ENCODE peak calls at places on chromosomes 16 and 17, in five cellular contexts. N is cardiac muscle cell, T is heart right ventricle, S is AG04450, O is choroid plexus epithelial cell. M is an unnamed sample.

GRCh38 chr16:56353054-56353921 is 72.1 kb downstream of the AMFR start:
- DNase-seq in N (no peak), T (no peak), S (no peak), O (no peak), M (no peak)

GRCh38 chr17:83162035-83162745 is 82.8 kb downstream of the METRNL start:
- DNase-seq in N (no peak), T (no peak), S (no peak), O (no peak), M (no peak)

GRCh38 chr17:46020023-46020735 is 21.1 kb downstream of the STH start:
- DNase-seq in N (no peak), T (no peak), S (no peak), O (no peak), M (peak)

GRCh38 chr17:50144845-50145531 is 5.5 kb downstream of the PPP1R9B start:
- DNase-seq in N (no peak), T (peak), S (no peak), O (no peak), M (no peak)

GRCh38 chr16:13343981-13344380 is 442.6 kb downstream of the SHISA9 start:
- DNase-seq in N (no peak), T (no peak), S (no peak), O (no peak), M (no peak)

GRCh38 chr17:37406635-37407455 is at the start of the genes ACACA and TADA2A:
- DNase-seq in N (peak), T (peak), S (no peak), O (peak), M (peak)

GRCh38 chr16:22813946-22814325 is at the start of gene HS3ST2:
- DNase-seq in N (peak), T (peak), S (no peak), O (no peak), M (peak)

GRCh38 chr16:83996481-83997252 is 28.6 kb downstream of the NECAB2 start:
- DNase-seq in N (no peak), T (no peak), S (no peak), O (no peak), M (no peak)

GRCh38 chr17:56284501-56284900 is 131.2 kb downstream of the ANKFN1 start:
- DNase-seq in N (no peak), T (no peak), S (no peak), O (no peak), M (no peak)

GRCh38 chr17:1030684-1031557 is 34.0 kb downstream of the TIMM22 start:
- DNase-seq in N (no peak), T (peak), S (no peak), O (peak), M (no peak)

DNA sequence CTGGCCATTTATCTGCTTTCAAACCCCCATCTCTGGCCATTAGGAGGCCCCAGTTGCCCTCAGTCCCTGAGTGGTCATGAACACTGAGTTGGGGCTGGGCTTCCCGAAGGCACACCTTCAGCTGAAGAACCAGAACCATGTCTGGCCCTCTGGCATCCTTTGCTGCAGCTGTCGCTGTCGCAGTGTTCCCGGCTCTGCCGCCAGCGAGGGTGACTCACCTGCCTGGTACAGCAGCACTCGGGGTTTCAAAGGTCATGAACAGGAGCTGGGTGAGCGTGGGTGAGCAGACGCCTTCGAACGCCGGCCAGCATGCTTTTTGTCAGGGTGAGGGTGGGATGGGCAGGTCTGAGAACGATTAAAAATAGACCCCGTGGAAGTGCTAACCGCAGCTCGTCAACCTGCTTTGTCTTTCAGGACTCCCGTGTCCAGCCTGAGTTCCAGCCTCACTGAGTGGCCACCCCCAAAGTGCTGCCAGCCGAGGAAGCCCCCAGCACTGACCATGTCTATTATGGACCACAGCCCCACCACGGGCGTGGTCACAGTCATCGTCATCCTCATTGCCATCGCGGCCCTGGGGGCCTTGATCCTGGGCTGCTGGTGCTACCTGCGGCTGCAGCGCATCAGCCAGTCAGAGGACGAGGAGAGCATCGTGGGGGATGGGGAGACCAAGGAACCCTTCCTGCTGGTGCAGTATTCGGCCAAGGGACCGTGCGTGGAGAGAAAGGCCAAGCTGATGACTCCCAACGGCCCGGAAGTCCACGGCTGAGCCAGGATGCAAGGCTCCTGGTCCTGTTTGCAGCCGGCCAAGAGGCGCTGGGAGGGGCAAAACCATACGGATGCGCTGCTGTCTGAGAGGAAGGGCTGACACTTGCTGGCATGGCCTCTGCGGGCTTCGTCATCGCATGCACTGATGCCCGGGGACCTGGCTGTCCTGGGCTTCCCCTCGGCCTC is 7.6 kb downstream of the SNN start:
- DNase-seq in N (no peak), T (peak), S (no peak), O (no peak), M (no peak)
- TF ChIP-seq CTCF in N (no peak), T (no peak), S (no peak), O (no peak), M (no peak)

GRCh38 chr17:64621772-64622171 is 40.3 kb downstream of the SMURF2 start:
- DNase-seq in N (no peak), T (no peak), S (no peak), O (no peak), M (no peak)
- H3K4me3 ChIP-seq in N (no peak), T (no peak), S (no peak), O (no peak), M (no peak)

GRCh38 chr16:48136547-48137360 is 19.0 kb downstream of the ABCC12 start:
- DNase-seq in N (peak), T (no peak), S (no peak), O (no peak), M (no peak)
- TF ChIP-seq CTCF in N (no peak), T (no peak), S (no peak), O (peak), M (no peak)

GRCh38 chr16:31221357-31222160 is 4.6 kb upstream of the PYDC1 start:
- DNase-seq in N (no peak), T (no peak), S (no peak), O (no peak), M (no peak)
- H3K4me3 ChIP-seq in N (no peak), T (no peak), S (no peak), O (no peak), M (no peak)

GRCh38 chr17:62995377-62995885 is 29.4 kb downstream of the TANC2 start:
- DNase-seq in N (peak), T (no peak), S (no peak), O (peak), M (no peak)
- TF ChIP-seq CTCF in N (peak), T (peak), S (peak), O (peak), M (peak)